ENCODE peak calls at places on chromosomes 6 and 20, in nine cellular contexts. One of them, this sample, is unnamed.

GRCh38 chr20:57685134-57685851 is 24.5 kb downstream of the PMEPA1 start:
- DNase-seq in RPMI7951: no peak
- DNase-seq in tibial nerve: no peak
- DNase-seq in left ventricle myocardium superior: no peak
- DNase-seq in thoracic aorta: no peak
- DNase-seq in stimulated activated CD4-positive, alpha-beta T cell treated with anti-CD3 and anti-CD28 coated beads, Interleukin-2, amount 100 ng/mL, for 24 hours: no peak
- DNase-seq in lower leg skin: no peak
- DNase-seq in G401: no peak
- DNase-seq in NCI-H460: no peak
- DNase-seq in this sample: no peak

GRCh38 chr6:147063469-147064031 is 140.7 kb upstream of the STXBP5 start:
- DNase-seq in stimulated activated CD4-positive, alpha-beta T cell treated with anti-CD3 and anti-CD28 coated beads, Interleukin-2, amount 100 ng/mL, for 24 hours: no peak
- DNase-seq in NCI-H460: no peak
- DNase-seq in G401: no peak
- DNase-seq in left ventricle myocardium superior: no peak
- DNase-seq in lower leg skin: no peak
- DNase-seq in thoracic aorta: no peak
- DNase-seq in tibial nerve: no peak
- DNase-seq in RPMI7951: peak; percentile 68
- DNase-seq in this sample: peak; percentile 72

GRCh38 chr6:45654673-45655072 is 276.9 kb upstream of the SUPT3H start:
- DNase-seq in RPMI7951: peak; percentile 62
- DNase-seq in tibial nerve: no peak
- DNase-seq in stimulated activated CD4-positive, alpha-beta T cell treated with anti-CD3 and anti-CD28 coated beads, Interleukin-2, amount 100 ng/mL, for 24 hours: no peak
- DNase-seq in NCI-H460: no peak
- DNase-seq in thoracic aorta: no peak
- DNase-seq in G401: no peak
- DNase-seq in left ventricle myocardium superior: no peak
- DNase-seq in lower leg skin: no peak
- DNase-seq in this sample: no peak

GRCh38 chr20:60087563-60088105 is 129.4 kb downstream of the CDH26 start:
- DNase-seq in tibial nerve: no peak
- DNase-seq in NCI-H460: no peak
- DNase-seq in thoracic aorta: no peak
- DNase-seq in RPMI7951: no peak
- DNase-seq in left ventricle myocardium superior: peak; percentile 37
- DNase-seq in lower leg skin: no peak
- DNase-seq in G401: peak; percentile 6
- DNase-seq in stimulated activated CD4-positive, alpha-beta T cell treated with anti-CD3 and anti-CD28 coated beads, Interleukin-2, amount 100 ng/mL, for 24 hours: no peak
- DNase-seq in this sample: peak; percentile 20

GRCh38 chr20:23937303-23938117 is 51.1 kb downstream of the GGTLC1 start:
- DNase-seq in lower leg skin: peak; percentile 41
- DNase-seq in G401: peak; percentile 77
- DNase-seq in NCI-H460: peak; percentile 30
- DNase-seq in thoracic aorta: no peak
- DNase-seq in stimulated activated CD4-positive, alpha-beta T cell treated with anti-CD3 and anti-CD28 coated beads, Interleukin-2, amount 100 ng/mL, for 24 hours: peak; percentile 59
- DNase-seq in RPMI7951: peak; percentile 63
- DNase-seq in left ventricle myocardium superior: peak; percentile 45
- DNase-seq in tibial nerve: no peak
- DNase-seq in this sample: peak; percentile 36

GRCh38 chr20:8854566-8854965 is 214.3 kb upstream of the PLCB4 start:
- DNase-seq in tibial nerve: no peak
- DNase-seq in G401: peak; percentile 57
- DNase-seq in thoracic aorta: no peak
- DNase-seq in lower leg skin: peak; percentile 20
- DNase-seq in left ventricle myocardium superior: peak; percentile 73
- DNase-seq in RPMI7951: peak; percentile 65
- DNase-seq in stimulated activated CD4-positive, alpha-beta T cell treated with anti-CD3 and anti-CD28 coated beads, Interleukin-2, amount 100 ng/mL, for 24 hours: no peak
- DNase-seq in NCI-H460: no peak
- DNase-seq in this sample: peak; percentile 30

GRCh38 chr20:51393566-51393965 is 149.0 kb downstream of the NFATC2 start:
- DNase-seq in left ventricle myocardium superior: no peak
- DNase-seq in tibial nerve: no peak
- DNase-seq in thoracic aorta: no peak
- DNase-seq in stimulated activated CD4-positive, alpha-beta T cell treated with anti-CD3 and anti-CD28 coated beads, Interleukin-2, amount 100 ng/mL, for 24 hours: no peak
- DNase-seq in RPMI7951: no peak
- DNase-seq in G401: no peak
- DNase-seq in lower leg skin: peak; percentile 27
- DNase-seq in NCI-H460: no peak
- DNase-seq in this sample: no peak

GRCh38 chr20:24986436-24987015 is 6.0 kb downstream of the APMAP start:
- DNase-seq in left ventricle myocardium superior: no peak
- DNase-seq in tibial nerve: no peak
- DNase-seq in RPMI7951: no peak
- DNase-seq in NCI-H460: no peak
- DNase-seq in thoracic aorta: no peak
- DNase-seq in G401: peak; percentile 67
- DNase-seq in lower leg skin: no peak
- DNase-seq in stimulated activated CD4-positive, alpha-beta T cell treated with anti-CD3 and anti-CD28 coated beads, Interleukin-2, amount 100 ng/mL, for 24 hours: no peak
- DNase-seq in this sample: no peak

GRCh38 chr6:161792887-161793286 is 519.0 kb upstream of the AGPAT4 start:
- DNase-seq in tibial nerve: no peak
- DNase-seq in lower leg skin: no peak
- DNase-seq in NCI-H460: no peak
- DNase-seq in left ventricle myocardium superior: no peak
- DNase-seq in RPMI7951: no peak
- DNase-seq in thoracic aorta: no peak
- DNase-seq in stimulated activated CD4-positive, alpha-beta T cell treated with anti-CD3 and anti-CD28 coated beads, Interleukin-2, amount 100 ng/mL, for 24 hours: no peak
- DNase-seq in G401: no peak
- DNase-seq in this sample: no peak

GRCh38 chr6:110816110-110816409 is 791 bp upstream of the CDK19 start:
- DNase-seq in thoracic aorta: no peak
- DNase-seq in stimulated activated CD4-positive, alpha-beta T cell treated with anti-CD3 and anti-CD28 coated beads, Interleukin-2, amount 100 ng/mL, for 24 hours: no peak
- DNase-seq in lower leg skin: no peak
- DNase-seq in G401: no peak
- DNase-seq in NCI-H460: no peak
- DNase-seq in RPMI7951: no peak
- DNase-seq in tibial nerve: no peak
- DNase-seq in left ventricle myocardium superior: no peak
- DNase-seq in this sample: no peak

GRCh38 chr20:46427384-46427783 is 21.0 kb upstream of the ELMO2 start:
- DNase-seq in G401: no peak
- DNase-seq in thoracic aorta: no peak
- DNase-seq in left ventricle myocardium superior: no peak
- DNase-seq in RPMI7951: no peak
- DNase-seq in stimulated activated CD4-positive, alpha-beta T cell treated with anti-CD3 and anti-CD28 coated beads, Interleukin-2, amount 100 ng/mL, for 24 hours: no peak
- DNase-seq in tibial nerve: no peak
- DNase-seq in NCI-H460: no peak
- DNase-seq in lower leg skin: no peak
- DNase-seq in this sample: no peak

GRCh38 chr6:74603676-74604075 is 602.2 kb downstream of the COL12A1 start:
- DNase-seq in tibial nerve: no peak
- DNase-seq in left ventricle myocardium superior: no peak
- DNase-seq in RPMI7951: peak; percentile 21
- DNase-seq in G401: no peak
- DNase-seq in NCI-H460: no peak
- DNase-seq in thoracic aorta: no peak
- DNase-seq in stimulated activated CD4-positive, alpha-beta T cell treated with anti-CD3 and anti-CD28 coated beads, Interleukin-2, amount 100 ng/mL, for 24 hours: no peak
- DNase-seq in lower leg skin: no peak
- DNase-seq in this sample: peak; percentile 30

GRCh38 chr20:32252189-32252588 is 25.3 kb upstream of the KIF3B start:
- DNase-seq in RPMI7951: no peak
- DNase-seq in NCI-H460: no peak
- DNase-seq in G401: no peak
- DNase-seq in lower leg skin: no peak
- DNase-seq in stimulated activated CD4-positive, alpha-beta T cell treated with anti-CD3 and anti-CD28 coated beads, Interleukin-2, amount 100 ng/mL, for 24 hours: peak; percentile 89
- DNase-seq in thoracic aorta: no peak
- DNase-seq in tibial nerve: no peak
- DNase-seq in left ventricle myocardium superior: no peak
- DNase-seq in this sample: no peak

GRCh38 chr6:148999921-149000589 is 253.2 kb downstream of the UST start:
- DNase-seq in RPMI7951: peak; percentile 95
- DNase-seq in NCI-H460: no peak
- DNase-seq in left ventricle myocardium superior: peak; percentile 81
- DNase-seq in lower leg skin: no peak
- DNase-seq in G401: peak; percentile 37
- DNase-seq in tibial nerve: no peak
- DNase-seq in thoracic aorta: peak; percentile 40
- DNase-seq in stimulated activated CD4-positive, alpha-beta T cell treated with anti-CD3 and anti-CD28 coated beads, Interleukin-2, amount 100 ng/mL, for 24 hours: no peak
- DNase-seq in this sample: peak; percentile 78

GRCh38 chr6:35427851-35428321 is 24.3 kb upstream of the FANCE start:
- DNase-seq in left ventricle myocardium superior: no peak
- DNase-seq in lower leg skin: no peak
- DNase-seq in RPMI7951: no peak
- DNase-seq in thoracic aorta: no peak
- DNase-seq in stimulated activated CD4-positive, alpha-beta T cell treated with anti-CD3 and anti-CD28 coated beads, Interleukin-2, amount 100 ng/mL, for 24 hours: no peak
- DNase-seq in tibial nerve: no peak
- DNase-seq in G401: no peak
- DNase-seq in NCI-H460: no peak
- DNase-seq in this sample: peak; percentile 59

GRCh38 chr20:40359127-40359892 is 329.7 kb downstream of the MAFB start:
- DNase-seq in thoracic aorta: no peak
- DNase-seq in lower leg skin: no peak
- DNase-seq in tibial nerve: no peak
- DNase-seq in stimulated activated CD4-positive, alpha-beta T cell treated with anti-CD3 and anti-CD28 coated beads, Interleukin-2, amount 100 ng/mL, for 24 hours: no peak
- DNase-seq in left ventricle myocardium superior: no peak
- DNase-seq in G401: no peak
- DNase-seq in NCI-H460: no peak
- DNase-seq in RPMI7951: no peak
- DNase-seq in this sample: no peak

GRCh38 chr20:64159711-64160110 is 4.5 kb upstream of the MYT1 start:
- DNase-seq in G401: no peak
- DNase-seq in tibial nerve: no peak
- DNase-seq in stimulated activated CD4-positive, alpha-beta T cell treated with anti-CD3 and anti-CD28 coated beads, Interleukin-2, amount 100 ng/mL, for 24 hours: no peak
- DNase-seq in NCI-H460: no peak
- DNase-seq in thoracic aorta: no peak
- DNase-seq in lower leg skin: no peak
- DNase-seq in left ventricle myocardium superior: no peak
- DNase-seq in RPMI7951: no peak
- DNase-seq in this sample: no peak

GRCh38 chr6:9192405-9192909 is 757.1 kb upstream of the SLC35B3 start:
- DNase-seq in G401: no peak
- DNase-seq in tibial nerve: no peak
- DNase-seq in thoracic aorta: no peak
- DNase-seq in RPMI7951: no peak
- DNase-seq in lower leg skin: no peak
- DNase-seq in left ventricle myocardium superior: no peak
- DNase-seq in NCI-H460: no peak
- DNase-seq in stimulated activated CD4-positive, alpha-beta T cell treated with anti-CD3 and anti-CD28 coated beads, Interleukin-2, amount 100 ng/mL, for 24 hours: no peak
- DNase-seq in this sample: no peak

GRCh38 chr6:132122871-132123270 is 171.7 kb upstream of the CCN2 start:
- DNase-seq in left ventricle myocardium superior: no peak
- DNase-seq in stimulated activated CD4-positive, alpha-beta T cell treated with anti-CD3 and anti-CD28 coated beads, Interleukin-2, amount 100 ng/mL, for 24 hours: no peak
- DNase-seq in tibial nerve: no peak
- DNase-seq in G401: no peak
- DNase-seq in RPMI7951: peak; percentile 99
- DNase-seq in thoracic aorta: no peak
- DNase-seq in lower leg skin: no peak
- DNase-seq in NCI-H460: peak; percentile 34
- DNase-seq in this sample: no peak

GRCh38 chr20:57464642-57465211 is 60.2 kb downstream of the CTCFL start:
- DNase-seq in thoracic aorta: no peak
- DNase-seq in lower leg skin: no peak
- DNase-seq in NCI-H460: peak; percentile 20
- DNase-seq in left ventricle myocardium superior: no peak
- DNase-seq in tibial nerve: no peak
- DNase-seq in stimulated activated CD4-positive, alpha-beta T cell treated with anti-CD3 and anti-CD28 coated beads, Interleukin-2, amount 100 ng/mL, for 24 hours: no peak
- DNase-seq in RPMI7951: peak; percentile 42
- DNase-seq in G401: no peak
- DNase-seq in this sample: peak; percentile 6

GRCh38 chr20:33506576-33506975 is 16.7 kb downstream of the CBFA2T2 start:
- DNase-seq in lower leg skin: no peak
- DNase-seq in RPMI7951: no peak
- DNase-seq in G401: no peak
- DNase-seq in stimulated activated CD4-positive, alpha-beta T cell treated with anti-CD3 and anti-CD28 coated beads, Interleukin-2, amount 100 ng/mL, for 24 hours: no peak
- DNase-seq in thoracic aorta: no peak
- DNase-seq in NCI-H460: no peak
- DNase-seq in tibial nerve: no peak
- DNase-seq in left ventricle myocardium superior: no peak
- DNase-seq in this sample: peak; percentile 63

GRCh38 chr6:71393471-71393870 is 104.9 kb downstream of the OGFRL1 start:
- DNase-seq in RPMI7951: peak; percentile 68
- DNase-seq in lower leg skin: no peak
- DNase-seq in stimulated activated CD4-positive, alpha-beta T cell treated with anti-CD3 and anti-CD28 coated beads, Interleukin-2, amount 100 ng/mL, for 24 hours: no peak
- DNase-seq in tibial nerve: no peak
- DNase-seq in NCI-H460: peak; percentile 81
- DNase-seq in thoracic aorta: no peak
- DNase-seq in left ventricle myocardium superior: no peak
- DNase-seq in G401: peak; percentile 25
- DNase-seq in this sample: no peak

GRCh38 chr6:135054238-135054574 is 416 bp downstream of the HBS1L start:
- DNase-seq in stimulated activated CD4-positive, alpha-beta T cell treated with anti-CD3 and anti-CD28 coated beads, Interleukin-2, amount 100 ng/mL, for 24 hours: no peak
- DNase-seq in NCI-H460: no peak
- DNase-seq in RPMI7951: no peak
- DNase-seq in thoracic aorta: no peak
- DNase-seq in G401: no peak
- DNase-seq in lower leg skin: no peak
- DNase-seq in tibial nerve: no peak
- DNase-seq in left ventricle myocardium superior: no peak
- DNase-seq in this sample: no peak

GRCh38 chr20:20368414-20369352 is 779 bp downstream of the INSM1 start:
- DNase-seq in thoracic aorta: no peak
- DNase-seq in tibial nerve: no peak
- DNase-seq in NCI-H460: no peak
- DNase-seq in lower leg skin: no peak
- DNase-seq in RPMI7951: no peak
- DNase-seq in stimulated activated CD4-positive, alpha-beta T cell treated with anti-CD3 and anti-CD28 coated beads, Interleukin-2, amount 100 ng/mL, for 24 hours: no peak
- DNase-seq in G401: peak; percentile 20
- DNase-seq in left ventricle myocardium superior: no peak
- DNase-seq in this sample: no peak

GRCh38 chr20:60078351-60079250 is 120.4 kb downstream of the CDH26 start:
- DNase-seq in thoracic aorta: no peak
- DNase-seq in tibial nerve: no peak
- DNase-seq in lower leg skin: no peak
- DNase-seq in RPMI7951: no peak
- DNase-seq in NCI-H460: no peak
- DNase-seq in stimulated activated CD4-positive, alpha-beta T cell treated with anti-CD3 and anti-CD28 coated beads, Interleukin-2, amount 100 ng/mL, for 24 hours: no peak
- DNase-seq in left ventricle myocardium superior: no peak
- DNase-seq in G401: no peak
- DNase-seq in this sample: no peak

GRCh38 chr6:111523484-111524166 is 40.6 kb upstream of the REV3L start:
- DNase-seq in tibial nerve: no peak
- DNase-seq in left ventricle myocardium superior: no peak
- DNase-seq in thoracic aorta: no peak
- DNase-seq in NCI-H460: no peak
- DNase-seq in lower leg skin: no peak
- DNase-seq in G401: no peak
- DNase-seq in RPMI7951: peak; percentile 35
- DNase-seq in stimulated activated CD4-positive, alpha-beta T cell treated with anti-CD3 and anti-CD28 coated beads, Interleukin-2, amount 100 ng/mL, for 24 hours: no peak
- DNase-seq in this sample: no peak

GRCh38 chr6:144657691-144658090 is 372.6 kb downstream of the UTRN start:
- DNase-seq in tibial nerve: no peak
- DNase-seq in RPMI7951: no peak
- DNase-seq in G401: no peak
- DNase-seq in lower leg skin: no peak
- DNase-seq in stimulated activated CD4-positive, alpha-beta T cell treated with anti-CD3 and anti-CD28 coated beads, Interleukin-2, amount 100 ng/mL, for 24 hours: no peak
- DNase-seq in left ventricle myocardium superior: no peak
- DNase-seq in thoracic aorta: no peak
- DNase-seq in NCI-H460: no peak
- DNase-seq in this sample: no peak

GRCh38 chr6:40536442-40536841 is 50.7 kb downstream of the LRFN2 start:
- DNase-seq in thoracic aorta: no peak
- DNase-seq in G401: no peak
- DNase-seq in NCI-H460: no peak
- DNase-seq in tibial nerve: no peak
- DNase-seq in lower leg skin: no peak
- DNase-seq in RPMI7951: peak; percentile 10
- DNase-seq in left ventricle myocardium superior: no peak
- DNase-seq in stimulated activated CD4-positive, alpha-beta T cell treated with anti-CD3 and anti-CD28 coated beads, Interleukin-2, amount 100 ng/mL, for 24 hours: no peak
- DNase-seq in this sample: no peak

GRCh38 chr6:4856779-4857178 is 80.6 kb downstream of the CDYL start:
- DNase-seq in G401: no peak
- DNase-seq in left ventricle myocardium superior: no peak
- DNase-seq in RPMI7951: no peak
- DNase-seq in stimulated activated CD4-positive, alpha-beta T cell treated with anti-CD3 and anti-CD28 coated beads, Interleukin-2, amount 100 ng/mL, for 24 hours: no peak
- DNase-seq in NCI-H460: no peak
- DNase-seq in tibial nerve: no peak
- DNase-seq in lower leg skin: no peak
- DNase-seq in thoracic aorta: no peak
- DNase-seq in this sample: no peak

GRCh38 chr20:17441745-17442144 is 89.4 kb downstream of the BFSP1 start:
- DNase-seq in left ventricle myocardium superior: no peak
- DNase-seq in stimulated activated CD4-positive, alpha-beta T cell treated with anti-CD3 and anti-CD28 coated beads, Interleukin-2, amount 100 ng/mL, for 24 hours: no peak
- DNase-seq in thoracic aorta: no peak
- DNase-seq in tibial nerve: no peak
- DNase-seq in RPMI7951: no peak
- DNase-seq in G401: no peak
- DNase-seq in NCI-H460: no peak
- DNase-seq in lower leg skin: no peak
- DNase-seq in this sample: no peak

GRCh38 chr6:14324042-14324441 is 206.5 kb downstream of the CD83 start:
- DNase-seq in thoracic aorta: no peak
- DNase-seq in RPMI7951: no peak
- DNase-seq in NCI-H460: no peak
- DNase-seq in left ventricle myocardium superior: no peak
- DNase-seq in G401: no peak
- DNase-seq in tibial nerve: no peak
- DNase-seq in stimulated activated CD4-positive, alpha-beta T cell treated with anti-CD3 and anti-CD28 coated beads, Interleukin-2, amount 100 ng/mL, for 24 hours: no peak
- DNase-seq in lower leg skin: no peak
- DNase-seq in this sample: no peak